ENCODE peak calls at places on chromosomes 12 and 14, in ten cellular contexts. I, B, G, J, L, S, E, T, A and H are unnamed samples.

GRCh38 chr14:104337381-104337780 is 199.0 kb downstream of the KIF26A start:
- DNase-seq in J (no peak), S (no peak), E (no peak), B (no peak), T (no peak), I (no peak), A (no peak), L (no peak), G (no peak), H (no peak)

GRCh38 chr12:87676726-87677125 is 352.5 kb downstream of the C12orf50 start:
- DNase-seq in S (no peak), T (no peak), A (no peak), E (peak), J (no peak), B (no peak), I (no peak), L (no peak), G (peak), H (no peak)

GRCh38 chr14:71266994-71267636 is 359.9 kb downstream of the PCNX1 start:
- DNase-seq in L (no peak), S (no peak), G (peak), B (no peak), A (no peak), T (peak), E (no peak), I (no peak), J (no peak), H (no peak)

GRCh38 chr14:21043387-21044105 is 1.4 kb downstream of the RNASE7 start:
- DNase-seq in J (no peak), G (no peak), E (peak), B (no peak), T (no peak), A (no peak), I (no peak), S (no peak), L (no peak), H (no peak)

GRCh38 chr14:77018785-77019184 is 9.7 kb downstream of the IRF2BPL start:
- DNase-seq in L (no peak), E (no peak), I (no peak), G (peak), T (peak), B (no peak), J (no peak), A (no peak), S (no peak), H (no peak)

GRCh38 chr12:21607701-21608100 is 3.1 kb upstream of the GYS2 start:
- DNase-seq in J (no peak), G (peak), T (peak), B (no peak), I (peak), L (no peak), E (no peak), S (no peak), A (no peak), H (peak)

GRCh38 chr12:21911832-21912231 is 29.4 kb downstream of the ABCC9 start:
- DNase-seq in E (no peak), I (no peak), A (no peak), S (no peak), L (no peak), T (no peak), G (no peak), J (no peak), B (no peak), H (no peak)

GRCh38 chr12:49037111-49037946 is 18.8 kb upstream of the PRKAG1 start:
- DNase-seq in A (no peak), I (no peak), J (no peak), G (no peak), T (no peak), S (no peak), E (no peak), B (no peak), L (no peak), H (no peak)

GRCh38 chr14:23487216-23487615 is 17.7 kb downstream of the NGDN start:
- DNase-seq in G (no peak), S (peak), E (peak), A (no peak), I (no peak), J (no peak), B (no peak), L (no peak), T (no peak), H (peak)

GRCh38 chr12:99605-100004 is 33.0 kb downstream of the IQSEC3 start:
- DNase-seq in T (peak), I (no peak), L (peak), E (no peak), S (no peak), G (peak), J (no peak), A (no peak), B (no peak), H (no peak)

GRCh38 chr12:24778486-24779304 is 170.2 kb downstream of the BCAT1 start:
- DNase-seq in S (no peak), J (no peak), I (peak), A (no peak), L (no peak), E (peak), G (peak), T (peak), B (no peak), H (peak)

GRCh38 chr14:77318006-77318553 is 2.6 kb downstream of the POMT2 start:
- DNase-seq in A (no peak), I (no peak), L (no peak), G (peak), T (no peak), S (peak), J (no peak), B (no peak), E (no peak), H (peak)

GRCh38 chr12:64193931-64194330 is 28.2 kb downstream of the KICS2 start:
- DNase-seq in B (no peak), L (no peak), S (no peak), I (no peak), J (no peak), T (no peak), G (no peak), E (no peak), A (no peak), H (no peak)

GRCh38 chr12:131618303-131618658 is 92.6 kb upstream of the SFSWAP start:
- DNase-seq in A (no peak), G (peak), T (no peak), I (peak), L (peak), B (no peak), E (no peak), J (no peak), S (no peak), H (no peak)

GRCh38 chr12:16076553-16076952 is 165.4 kb downstream of the DERA start:
- DNase-seq in L (peak), S (no peak), B (peak), T (peak), A (no peak), G (peak), J (no peak), I (peak), E (peak), H (peak)

GRCh38 chr12:60415361-60415760 is 819.5 kb downstream of the SLC16A7 start:
- DNase-seq in E (no peak), I (no peak), J (no peak), B (no peak), G (no peak), A (no peak), S (no peak), T (no peak), L (no peak), H (no peak)

GRCh38 chr14:60722163-60722835 is 1.9 kb downstream of the SIX4 start:
- DNase-seq in A (no peak), S (no peak), E (peak), I (peak), G (peak), T (peak), B (peak), J (no peak), L (peak), H (no peak)

GRCh38 chr12:27469161-27469560 is 22.6 kb downstream of the SMCO2 start:
- DNase-seq in A (no peak), J (no peak), B (no peak), G (no peak), T (no peak), I (no peak), L (no peak), E (no peak), S (no peak), H (peak)

GRCh38 chr12:23893611-23894010 is 55.9 kb downstream of the SOX5 start:
- DNase-seq in E (no peak), J (no peak), I (no peak), L (no peak), A (no peak), T (no peak), B (no peak), S (no peak), G (peak), H (no peak)

GRCh38 chr14:32313977-32314376 is 15.1 kb upstream of the AKAP6 start:
- DNase-seq in E (no peak), B (peak), A (no peak), T (no peak), L (no peak), G (no peak), I (no peak), J (no peak), S (no peak), H (no peak)

GRCh38 chr12:70252832-70253231 is 9.6 kb downstream of the CNOT2 start:
- DNase-seq in S (no peak), B (no peak), G (no peak), T (no peak), E (no peak), J (no peak), I (no peak), L (no peak), A (no peak), H (no peak)

GRCh38 chr14:61271552-61271951 is 9.6 kb downstream of the TMEM30B start:
- DNase-seq in E (no peak), A (no peak), L (no peak), J (no peak), G (no peak), T (no peak), S (no peak), B (no peak), I (no peak), H (no peak)